ENCODE peak calls at places on chromosomes 2 and 18, in five cellular contexts. U is CD4-positive, alpha-beta T cell; T is HepG2; C is pancreas; J is breast epithelium. O is an unnamed sample.

GRCh38 chr2:120881981-120882788 is 146.5 kb downstream of the GLI2 start:
- DNase-seq in U (no peak), T (no peak), C (peak; percentile 45), J (no peak), O (no peak)

GRCh38 chr2:230691005-230691647 is 21.5 kb upstream of the CAB39 start:
- DNase-seq in U (no peak), T (peak; percentile 65), C (no peak), J (no peak), O (no peak)

GRCh38 chr18:65365245-65365955 is 385.4 kb upstream of the CDH7 start:
- DNase-seq in U (no peak), T (no peak), C (no peak), J (no peak), O (no peak)

GRCh38 chr2:27803046-27803445 is 31.5 kb downstream of the MRPL33 start:
- DNase-seq in U (no peak), T (no peak), C (no peak), J (no peak), O (no peak)

GRCh38 chr2:111157071-111157661 is 36.5 kb downstream of the BCL2L11 start:
- DNase-seq in U (no peak), T (no peak), C (no peak), J (no peak), O (no peak)

GRCh38 chr18:36522503-36522902 is 225.0 kb downstream of the FHOD3 start:
- DNase-seq in U (no peak), T (no peak), C (no peak), J (no peak), O (no peak)

GRCh38 chr2:43609304-43609883 is 13.6 kb upstream of the THADA start:
- DNase-seq in U (no peak), T (peak; percentile 75), C (no peak), J (no peak), O (no peak)

GRCh38 chr2:118967124-118967880 is 25.3 kb downstream of the MARCO start:
- DNase-seq in U (no peak), T (no peak), C (no peak), J (no peak), O (no peak)

GRCh38 chr2:60555066-60555793 is 1.8 kb upstream of the BCL11A start:
- DNase-seq in U (peak; percentile 52), T (peak; percentile 52), C (peak; percentile 84), J (peak; percentile 48), O (no peak)

GRCh38 chr2:196160101-196160500 is 11.3 kb downstream of the STK17B start:
- DNase-seq in U (peak; percentile 72), T (no peak), C (peak; percentile 38), J (peak; percentile 46), O (no peak)

GRCh38 chr2:237467447-237468179 is 19.4 kb upstream of the MLPH start:
- DNase-seq in U (no peak), T (no peak), C (no peak), J (no peak), O (no peak)

GRCh38 chr2:98465456-98466201 is 21.0 kb downstream of the INPP4A start:
- DNase-seq in U (peak; percentile 91), T (no peak), C (peak; percentile 65), J (peak; percentile 45), O (no peak)

GRCh38 chr2:233464531-233465240 is 101.9 kb downstream of the USP40 start:
- DNase-seq in U (no peak), T (no peak), C (no peak), J (no peak), O (no peak)

GRCh38 chr2:224838335-224838734 is 122.2 kb upstream of the CCDC195 start:
- DNase-seq in U (no peak), T (no peak), C (no peak), J (no peak), O (no peak)

GRCh38 chr18:23355206-23355605 is 97.9 kb upstream of the RIOK3 start:
- DNase-seq in U (no peak), T (no peak), C (no peak), J (no peak), O (no peak)

GRCh38 chr18:27202771-27203170 is 17.7 kb upstream of the CHST9 start:
- DNase-seq in U (no peak), T (no peak), C (no peak), J (no peak), O (no peak)

GRCh38 chr2:127217470-127218325 is 2.4 kb downstream of the CYP27C1 start:
- DNase-seq in U (no peak), T (no peak), C (no peak), J (no peak), O (no peak)

GRCh38 chr18:33923980-33924379 is 300.7 kb downstream of the NOL4 start:
- DNase-seq in U (no peak), T (no peak), C (no peak), J (no peak), O (no peak)

GRCh38 chr2:74532222-74532621 is 2.5 kb downstream of the HTRA2 start:
- DNase-seq in U (no peak), T (peak; percentile 68), C (no peak), J (no peak), O (no peak)

GRCh38 chr2:20676353-20677215 is 9.6 kb downstream of the GDF7 start:
- DNase-seq in U (no peak), T (peak; percentile 99), C (no peak), J (no peak), O (no peak)

GRCh38 chr2:28360066-28360741 is 32.5 kb upstream of the FOSL2 start:
- DNase-seq in U (no peak), T (no peak), C (no peak), J (no peak), O (no peak)

GRCh38 chr2:31736695-31737454 is 156.1 kb upstream of the SRD5A2 start:
- DNase-seq in U (no peak), T (peak; percentile 74), C (no peak), J (no peak), O (no peak)

GRCh38 chr18:43819397-43819796 is 542.1 kb upstream of the SYT4 start:
- DNase-seq in U (no peak), T (no peak), C (no peak), J (no peak), O (no peak)

GRCh38 chr2:99695856-99696255 is 206.0 kb upstream of the REV1 start:
- DNase-seq in U (no peak), T (no peak), C (no peak), J (no peak), O (no peak)

GRCh38 chr2:142734770-142735169 is 142.7 kb upstream of the KYNU start:
- DNase-seq in U (no peak), T (no peak), C (no peak), J (no peak), O (no peak)

GRCh38 chr2:222865301-222865700 is 4.5 kb downstream of the ACSL3 start:
- DNase-seq in U (no peak), T (peak; percentile 71), C (no peak), J (no peak), O (no peak)

GRCh38 chr2:222862915-222863544 is 2.2 kb downstream of the ACSL3 start:
- DNase-seq in U (no peak), T (no peak), C (no peak), J (no peak), O (no peak)

GRCh38 chr2:222862068-222862914 is 1.5 kb downstream of the ACSL3 start:
- DNase-seq in U (no peak), T (no peak), C (no peak), J (no peak), O (no peak)

GRCh38 chr2:222866358-222866960 is 5.6 kb downstream of the ACSL3 start:
- DNase-seq in U (no peak), T (peak; percentile 55), C (no peak), J (no peak), O (no peak)

DNA sequence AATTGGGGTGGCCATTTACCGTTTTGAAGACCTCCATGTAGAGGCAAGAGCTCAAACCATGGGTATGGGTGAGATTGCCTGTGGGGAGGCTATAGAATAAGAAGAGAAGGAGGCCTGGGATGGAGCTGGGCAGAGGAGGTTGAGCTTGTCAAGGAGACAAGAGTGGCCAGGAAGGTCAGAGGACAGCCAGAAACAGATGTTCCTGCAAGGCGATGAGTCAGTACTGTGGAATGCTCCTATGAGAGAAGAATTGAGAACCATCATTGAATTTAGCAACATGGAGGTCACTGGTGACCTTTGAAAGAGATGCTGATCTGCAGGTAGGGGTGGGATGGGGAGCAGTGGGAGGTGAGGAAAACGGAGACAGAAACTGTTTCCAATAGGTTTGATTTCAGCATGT is 3.5 kb downstream of the ACSL3 start:
- DNase-seq in U (no peak), T (peak; percentile 61), C (no peak), J (no peak), O (no peak)
- H3K27ac ChIP-seq in U (no peak overlapping the region), T (peak overlapping the region; percentile 82), C (no peak overlapping the region), J (no peak overlapping the region), O (no peak overlapping the region)

DNA sequence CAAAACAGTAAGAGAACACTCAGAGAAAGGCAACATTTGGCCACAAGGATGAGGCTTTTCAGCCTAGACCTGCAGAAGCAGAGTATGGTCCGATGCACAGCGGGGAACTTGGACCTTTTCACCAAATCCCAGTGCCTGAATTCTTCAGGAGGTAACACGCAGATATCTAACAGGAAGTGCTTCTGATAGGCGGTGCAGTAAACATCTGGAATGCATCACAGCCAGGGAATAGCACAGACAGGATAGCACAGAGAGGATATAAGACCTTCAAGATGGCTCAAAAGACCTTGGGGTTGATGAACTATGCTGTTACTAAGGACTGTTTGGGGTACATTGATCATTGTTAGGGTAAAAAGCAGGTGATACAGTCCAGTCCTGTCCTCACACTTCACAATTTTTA is 1.7 kb downstream of the TMEM127 start:
- DNase-seq in U (no peak), T (no peak), C (no peak), J (no peak), O (no peak)
- H3K27ac ChIP-seq in U (no peak overlapping the region), T (peak overlapping the region; percentile 71), C (no peak overlapping the region), J (peak overlapping the region; percentile 91), O (no peak overlapping the region)

GRCh38 chr2:63596487-63596886 is 7.7 kb downstream of the MDH1 start:
- DNase-seq in U (no peak), T (peak; percentile 80), C (no peak), J (no peak), O (no peak)
- H3K27ac ChIP-seq in U (no peak overlapping the region), T (peak overlapping the region; percentile 65), C (no peak overlapping the region), J (no peak overlapping the region), O (no peak overlapping the region)

DNA sequence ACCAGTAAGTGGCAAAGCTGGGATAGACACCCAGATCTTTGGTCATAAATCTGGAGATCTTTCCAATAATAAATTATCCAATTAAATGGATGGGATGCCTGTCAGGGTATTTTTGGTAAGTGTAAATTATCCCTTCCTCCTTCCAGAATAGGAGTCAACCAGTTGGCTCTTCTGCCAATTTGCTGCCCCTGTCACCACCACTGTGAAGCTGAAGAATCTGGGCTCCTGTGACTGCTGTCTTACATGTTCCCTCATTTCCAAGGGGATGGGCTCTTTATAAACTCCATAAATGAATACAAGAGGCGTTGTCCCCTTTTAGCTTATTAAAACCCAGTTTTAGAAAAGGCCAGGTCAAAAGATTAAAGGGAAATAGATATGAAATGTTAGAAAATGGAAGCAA is 17.8 kb upstream of the BMP10 start:
- DNase-seq in U (no peak), T (no peak), C (no peak), J (no peak), O (no peak)
- H3K27ac ChIP-seq in U (no peak overlapping the region), T (no peak overlapping the region), C (no peak overlapping the region), J (no peak overlapping the region), O (no peak overlapping the region)

GRCh38 chr2:239155806-239156480 is 244.9 kb downstream of the HDAC4 start:
- DNase-seq in U (no peak), T (no peak), C (no peak), J (no peak), O (no peak)

GRCh38 chr2:239157269-239157668 is 243.6 kb downstream of the HDAC4 start:
- DNase-seq in U (no peak), T (no peak), C (no peak), J (no peak), O (no peak)

GRCh38 chr2:239157766-239158165 is 243.1 kb downstream of the HDAC4 start:
- DNase-seq in U (no peak), T (no peak), C (peak; percentile 50), J (no peak), O (no peak)

GRCh38 chr2:239154971-239155805 is 245.6 kb downstream of the HDAC4 start:
- DNase-seq in U (no peak), T (no peak), C (no peak), J (no peak), O (peak; percentile 85)

GRCh38 chr2:239156516-239157265 is 244.1 kb downstream of the HDAC4 start:
- DNase-seq in U (no peak), T (no peak), C (no peak), J (no peak), O (no peak)
- H3K27ac ChIP-seq in U (no peak overlapping the region), T (no peak overlapping the region), C (no peak overlapping the region), J (no peak overlapping the region), O (no peak overlapping the region)